ENCODE peak calls at places on chromosomes 5 and 9, in ten cellular contexts. One of them, this sample, is unnamed.
A peak's percentile ranks its signal among the peaks of the same experiment; 100 is the strongest.

GRCh38 chr9:100277166-100277979 is 75.4 kb downstream of the TEX10 start:
- DNase-seq in RWPE2: no peak
- DNase-seq in spleen: no peak
- DNase-seq in cardiac fibroblast: peak; percentile 23
- DNase-seq in fibroblast of lung: peak; percentile 55
- DNase-seq in HCT116: no peak
- DNase-seq in AG10803: peak; percentile 67
- DNase-seq in AG09309: peak; percentile 11
- DNase-seq in H9: no peak
- DNase-seq in cardiac muscle cell: peak; percentile 34
- DNase-seq in this sample: no peak

GRCh38 chr5:99320461-99320860 is 391.7 kb upstream of the CHD1 start:
- DNase-seq in RWPE2: no peak
- DNase-seq in cardiac muscle cell: no peak
- DNase-seq in AG09309: no peak
- DNase-seq in H9: peak; percentile 27
- DNase-seq in cardiac fibroblast: no peak
- DNase-seq in AG10803: no peak
- DNase-seq in HCT116: no peak
- DNase-seq in spleen: no peak
- DNase-seq in fibroblast of lung: no peak
- DNase-seq in this sample: no peak

GRCh38 chr5:174563899-174564298 is 160.5 kb upstream of the MSX2 start:
- DNase-seq in HCT116: no peak
- DNase-seq in cardiac fibroblast: no peak
- DNase-seq in cardiac muscle cell: peak; percentile 19
- DNase-seq in AG09309: no peak
- DNase-seq in RWPE2: no peak
- DNase-seq in fibroblast of lung: no peak
- DNase-seq in spleen: no peak
- DNase-seq in H9: no peak
- DNase-seq in AG10803: no peak
- DNase-seq in this sample: no peak

GRCh38 chr5:100827481-100827889 is 75.6 kb downstream of the ST8SIA4 start:
- DNase-seq in spleen: no peak
- DNase-seq in RWPE2: no peak
- DNase-seq in fibroblast of lung: peak; percentile 2
- DNase-seq in cardiac fibroblast: no peak
- DNase-seq in HCT116: no peak
- DNase-seq in H9: no peak
- DNase-seq in cardiac muscle cell: no peak
- DNase-seq in AG09309: no peak
- DNase-seq in AG10803: no peak
- DNase-seq in this sample: no peak

GRCh38 chr5:137078171-137078665 is 420.9 kb downstream of the SPOCK1 start:
- DNase-seq in cardiac fibroblast: peak; percentile 3
- DNase-seq in AG10803: no peak
- DNase-seq in H9: peak; percentile 36
- DNase-seq in HCT116: peak; percentile 18
- DNase-seq in AG09309: no peak
- DNase-seq in RWPE2: peak; percentile 79
- DNase-seq in spleen: no peak
- DNase-seq in fibroblast of lung: peak; percentile 73
- DNase-seq in cardiac muscle cell: no peak
- DNase-seq in this sample: no peak

GRCh38 chr9:134959971-134960310 is 42.2 kb upstream of the FCN1 start:
- DNase-seq in H9: no peak
- DNase-seq in AG10803: no peak
- DNase-seq in RWPE2: peak; percentile 22
- DNase-seq in spleen: peak; percentile 34
- DNase-seq in cardiac muscle cell: no peak
- DNase-seq in fibroblast of lung: no peak
- DNase-seq in cardiac fibroblast: no peak
- DNase-seq in AG09309: no peak
- DNase-seq in HCT116: no peak
- DNase-seq in this sample: no peak

GRCh38 chr5:983238-983524 is 25.4 kb upstream of the NKD2 start:
- DNase-seq in cardiac fibroblast: no peak
- DNase-seq in spleen: no peak
- DNase-seq in AG09309: no peak
- DNase-seq in RWPE2: no peak
- DNase-seq in HCT116: no peak
- DNase-seq in H9: no peak
- DNase-seq in fibroblast of lung: no peak
- DNase-seq in cardiac muscle cell: no peak
- DNase-seq in AG10803: no peak
- DNase-seq in this sample: no peak

GRCh38 chr5:140250386-140250785 is 52.5 kb downstream of the PFDN1 start:
- DNase-seq in AG10803: no peak
- DNase-seq in H9: no peak
- DNase-seq in cardiac muscle cell: no peak
- DNase-seq in HCT116: no peak
- DNase-seq in spleen: no peak
- DNase-seq in fibroblast of lung: no peak
- DNase-seq in RWPE2: no peak
- DNase-seq in AG09309: no peak
- DNase-seq in cardiac fibroblast: no peak
- DNase-seq in this sample: no peak

GRCh38 chr5:55480781-55481180 is 54.0 kb downstream of the PLPP1 start:
- DNase-seq in AG09309: no peak
- DNase-seq in HCT116: no peak
- DNase-seq in RWPE2: no peak
- DNase-seq in AG10803: peak; percentile 53
- DNase-seq in H9: no peak
- DNase-seq in cardiac muscle cell: no peak
- DNase-seq in fibroblast of lung: peak; percentile 62
- DNase-seq in spleen: no peak
- DNase-seq in cardiac fibroblast: no peak
- DNase-seq in this sample: no peak

GRCh38 chr9:136302527-136302926 is 1.4 kb downstream of the CCDC187 start:
- DNase-seq in HCT116: no peak
- DNase-seq in cardiac fibroblast: no peak
- DNase-seq in RWPE2: no peak
- DNase-seq in cardiac muscle cell: no peak
- DNase-seq in AG10803: no peak
- DNase-seq in H9: no peak
- DNase-seq in spleen: no peak
- DNase-seq in AG09309: no peak
- DNase-seq in fibroblast of lung: no peak
- DNase-seq in this sample: no peak

GRCh38 chr5:126515337-126515736 is 79.7 kb downstream of the ALDH7A1 start:
- DNase-seq in fibroblast of lung: no peak
- DNase-seq in AG10803: no peak
- DNase-seq in RWPE2: no peak
- DNase-seq in cardiac fibroblast: no peak
- DNase-seq in cardiac muscle cell: peak; percentile 21
- DNase-seq in H9: no peak
- DNase-seq in AG09309: no peak
- DNase-seq in spleen: no peak
- DNase-seq in HCT116: no peak
- DNase-seq in this sample: no peak

DNA sequence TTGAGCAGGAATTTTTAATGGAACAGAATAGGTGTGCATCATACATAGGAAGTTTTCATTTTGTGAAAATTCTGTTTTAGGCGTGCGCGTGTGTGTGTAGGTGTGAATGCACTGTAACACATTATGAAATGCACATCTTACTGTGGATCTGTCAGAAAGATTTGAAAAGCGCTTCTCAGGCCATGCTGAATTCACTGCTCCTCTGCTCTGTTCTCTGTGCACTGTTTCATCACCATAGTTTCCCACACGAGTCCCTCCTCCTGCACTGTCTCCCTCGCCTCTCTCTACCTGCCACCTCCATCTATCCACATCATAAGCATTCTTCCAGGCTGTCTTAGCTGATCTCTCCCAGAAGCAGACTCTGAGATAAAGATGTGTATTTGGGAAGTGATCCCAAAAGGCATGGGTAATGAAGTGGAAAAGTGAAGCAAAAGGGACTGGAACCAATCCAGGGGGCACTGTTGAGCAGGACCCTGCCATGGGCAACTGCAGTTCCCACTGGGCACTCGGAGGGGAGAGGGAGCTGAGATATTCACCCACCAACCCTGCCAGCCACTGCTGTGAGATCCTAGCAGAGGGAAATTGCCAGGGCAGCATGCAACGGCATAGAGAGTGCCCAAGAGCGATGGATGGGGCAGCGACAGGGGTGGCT is 65.9 kb downstream of the GABBR2 start:
- DNase-seq in cardiac muscle cell: no peak
- DNase-seq in fibroblast of lung: no peak
- DNase-seq in spleen: no peak
- DNase-seq in RWPE2: no peak
- DNase-seq in HCT116: no peak
- DNase-seq in H9: peak; percentile 61
- DNase-seq in AG10803: no peak
- DNase-seq in AG09309: no peak
- DNase-seq in cardiac fibroblast: no peak
- DNase-seq in this sample: no peak
- TF ChIP-seq CTCF in cardiac muscle cell: no peak
- TF ChIP-seq CTCF in fibroblast of lung: no peak
- TF ChIP-seq CTCF in spleen: no peak
- TF ChIP-seq CTCF in RWPE2: no peak
- TF ChIP-seq CTCF in HCT116: no peak
- TF ChIP-seq CTCF in H9: peak; percentile 68
- TF ChIP-seq CTCF in AG10803: no peak
- TF ChIP-seq CTCF in AG09309: no peak
- TF ChIP-seq CTCF in cardiac fibroblast: no peak
- TF ChIP-seq CTCF in this sample: no peak

DNA sequence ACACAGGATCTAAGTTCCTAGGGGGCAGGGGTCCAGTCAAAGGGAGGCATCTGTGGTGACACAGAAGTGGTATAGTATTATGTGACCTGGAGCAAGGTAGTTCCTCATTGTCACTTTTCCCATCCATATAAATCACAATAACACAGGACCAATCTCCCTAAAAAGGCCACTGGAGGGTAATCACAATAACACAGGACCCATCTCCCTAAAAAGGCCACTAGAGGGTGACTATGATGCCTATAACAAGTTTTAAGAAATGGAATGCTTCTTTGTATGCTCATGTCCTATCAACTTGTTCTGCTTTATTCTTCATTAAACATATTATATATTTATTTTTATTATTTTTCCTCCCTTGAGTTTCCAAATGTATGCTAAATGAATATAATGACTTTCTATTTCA is 254.6 kb downstream of the ASTN2 start:
- DNase-seq in spleen: no peak
- DNase-seq in HCT116: no peak
- DNase-seq in cardiac fibroblast: no peak
- DNase-seq in cardiac muscle cell: no peak
- DNase-seq in AG09309: no peak
- DNase-seq in H9: no peak
- DNase-seq in AG10803: no peak
- DNase-seq in RWPE2: no peak
- DNase-seq in fibroblast of lung: no peak
- DNase-seq in this sample: no peak
- TF ChIP-seq CTCF in spleen: no peak
- TF ChIP-seq CTCF in HCT116: no peak
- TF ChIP-seq CTCF in cardiac fibroblast: peak; percentile 15
- TF ChIP-seq CTCF in cardiac muscle cell: no peak
- TF ChIP-seq CTCF in AG09309: no peak
- TF ChIP-seq CTCF in H9: peak; percentile 61
- TF ChIP-seq CTCF in AG10803: no peak
- TF ChIP-seq CTCF in RWPE2: peak; percentile 15
- TF ChIP-seq CTCF in fibroblast of lung: no peak
- TF ChIP-seq CTCF in this sample: no peak

GRCh38 chr9:112384690-112385089 is 4.8 kb downstream of the HSDL2 start:
- DNase-seq in AG10803: no peak
- DNase-seq in cardiac muscle cell: no peak
- DNase-seq in H9: no peak
- DNase-seq in cardiac fibroblast: no peak
- DNase-seq in AG09309: no peak
- DNase-seq in spleen: no peak
- DNase-seq in RWPE2: no peak
- DNase-seq in fibroblast of lung: no peak
- DNase-seq in HCT116: no peak
- DNase-seq in this sample: no peak

GRCh38 chr9:112384219-112384618 is 4.3 kb downstream of the HSDL2 start:
- DNase-seq in AG10803: no peak
- DNase-seq in fibroblast of lung: no peak
- DNase-seq in AG09309: no peak
- DNase-seq in cardiac fibroblast: peak; percentile 10
- DNase-seq in cardiac muscle cell: no peak
- DNase-seq in RWPE2: no peak
- DNase-seq in H9: no peak
- DNase-seq in HCT116: no peak
- DNase-seq in spleen: no peak
- DNase-seq in this sample: no peak

GRCh38 chr9:112382501-112383364 is 2.8 kb downstream of the HSDL2 start:
- DNase-seq in H9: no peak
- DNase-seq in spleen: no peak
- DNase-seq in cardiac fibroblast: peak; percentile 6
- DNase-seq in AG09309: no peak
- DNase-seq in RWPE2: no peak
- DNase-seq in cardiac muscle cell: peak; percentile 19
- DNase-seq in HCT116: no peak
- DNase-seq in fibroblast of lung: no peak
- DNase-seq in AG10803: no peak
- DNase-seq in this sample: no peak

GRCh38 chr9:112382066-112382465 is 2.2 kb downstream of the HSDL2 start:
- DNase-seq in cardiac fibroblast: no peak
- DNase-seq in H9: no peak
- DNase-seq in RWPE2: no peak
- DNase-seq in cardiac muscle cell: no peak
- DNase-seq in spleen: no peak
- DNase-seq in HCT116: no peak
- DNase-seq in AG09309: no peak
- DNase-seq in AG10803: no peak
- DNase-seq in fibroblast of lung: no peak
- DNase-seq in this sample: no peak

DNA sequence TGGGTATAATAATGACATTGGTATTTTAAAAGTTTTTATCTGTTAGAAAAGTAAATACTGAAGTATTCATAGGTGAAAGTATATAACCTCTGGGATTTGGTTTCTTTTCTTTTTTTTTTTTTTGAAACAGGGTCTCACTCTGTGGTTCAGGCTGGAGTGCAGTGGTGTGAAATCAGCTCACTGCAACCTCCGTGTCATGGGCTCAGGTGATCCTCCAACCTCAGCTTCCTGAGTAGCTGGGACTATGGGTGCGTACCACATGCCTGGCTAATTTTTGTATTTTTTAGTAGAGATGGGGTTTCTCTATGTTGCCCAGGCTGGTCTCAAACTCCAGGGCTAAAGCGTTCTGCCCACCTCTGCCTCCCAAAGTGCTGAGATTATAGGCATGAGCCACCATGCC is 7.2 kb downstream of the HSDL2 start:
- DNase-seq in AG10803: no peak
- DNase-seq in H9: no peak
- DNase-seq in AG09309: no peak
- DNase-seq in spleen: no peak
- DNase-seq in cardiac muscle cell: no peak
- DNase-seq in cardiac fibroblast: no peak
- DNase-seq in HCT116: no peak
- DNase-seq in RWPE2: no peak
- DNase-seq in fibroblast of lung: no peak
- DNase-seq in this sample: no peak
- TF ChIP-seq CTCF in AG10803: no peak
- TF ChIP-seq CTCF in H9: no peak
- TF ChIP-seq CTCF in AG09309: no peak
- TF ChIP-seq CTCF in spleen: no peak
- TF ChIP-seq CTCF in cardiac muscle cell: no peak
- TF ChIP-seq CTCF in cardiac fibroblast: no peak
- TF ChIP-seq CTCF in HCT116: no peak
- TF ChIP-seq CTCF in RWPE2: no peak
- TF ChIP-seq CTCF in fibroblast of lung: no peak
- TF ChIP-seq CTCF in this sample: no peak

GRCh38 chr9:124133752-124134151 is 122.2 kb downstream of the LHX2 start:
- DNase-seq in AG10803: peak; percentile 53
- DNase-seq in AG09309: no peak
- DNase-seq in cardiac fibroblast: peak; percentile 70
- DNase-seq in H9: peak; percentile 45
- DNase-seq in HCT116: no peak
- DNase-seq in fibroblast of lung: peak; percentile 29
- DNase-seq in spleen: no peak
- DNase-seq in RWPE2: no peak
- DNase-seq in cardiac muscle cell: peak; percentile 69
- DNase-seq in this sample: no peak
- TF ChIP-seq CTCF in AG10803: peak; percentile 58
- TF ChIP-seq CTCF in AG09309: peak; percentile 43
- TF ChIP-seq CTCF in cardiac fibroblast: peak; percentile 50
- TF ChIP-seq CTCF in H9: peak; percentile 27
- TF ChIP-seq CTCF in HCT116: peak; percentile 50
- TF ChIP-seq CTCF in fibroblast of lung: peak; percentile 53
- TF ChIP-seq CTCF in spleen: peak; percentile 24
- TF ChIP-seq CTCF in RWPE2: peak; percentile 15
- TF ChIP-seq CTCF in cardiac muscle cell: peak; percentile 38
- TF ChIP-seq CTCF in this sample: peak; percentile 20